ENCODE peak calls at places on chromosomes 7 and 10, in ten cellular contexts. G is NCI-H1436; B is GM13976; W is mesendoderm; J is chondrocyte; O is MCF 10A; D is activated naive CD4-positive, alpha-beta T cell treated with Interleukin-2 at 50 U/mL for 16 hours; N is amniotic epithelial cell; V is glutamatergic neuron; U is B cell. C is an unnamed sample.

GRCh38 chr10:52212062-52212461 is 102.0 kb upstream of the DKK1 start:
- DNase-seq in U (no peak), B (no peak), V (no peak), J (no peak), O (no peak), D (no peak), G (no peak), W (peak), N (peak), C (no peak)

GRCh38 chr7:123431075-123431614 is 103.2 kb downstream of the IQUB start:
- DNase-seq in B (no peak), O (no peak), N (no peak), J (no peak), D (no peak), W (peak), U (no peak), V (no peak), G (no peak), C (no peak)

GRCh38 chr7:86320886-86321285 is 322.8 kb upstream of the GRM3 start:
- DNase-seq in B (no peak), G (no peak), V (no peak), U (no peak), O (no peak), J (no peak), N (no peak), D (no peak), W (no peak), C (no peak)

GRCh38 chr10:75408512-75408881 is 6.9 kb upstream of the ZNF503 start:
- DNase-seq in N (no peak), U (no peak), D (no peak), W (no peak), O (no peak), J (no peak), G (no peak), B (no peak), V (peak), C (no peak)

GRCh38 chr10:88271736-88272135 is 311.4 kb downstream of the RNLS start:
- DNase-seq in U (no peak), W (no peak), O (peak), G (no peak), B (no peak), J (no peak), N (peak), D (peak), V (no peak), C (no peak)

GRCh38 chr7:148973256-148973655 is 55.0 kb downstream of the PDIA4 start:
- DNase-seq in V (no peak), J (peak), G (no peak), N (no peak), U (no peak), D (no peak), O (peak), B (no peak), W (no peak), C (no peak)

GRCh38 chr10:12432402-12433189 is 83.2 kb downstream of the CAMK1D start:
- DNase-seq in O (no peak), G (no peak), U (no peak), W (no peak), D (no peak), J (no peak), V (no peak), N (no peak), B (no peak), C (peak)

GRCh38 chr10:76026931-76027330 is 595.5 kb downstream of the LRMDA start:
- DNase-seq in W (peak), B (no peak), U (no peak), O (peak), N (no peak), G (no peak), D (no peak), V (no peak), J (no peak), C (no peak)

GRCh38 chr10:86663576-86664369 is 4.5 kb upstream of the LDB3 start:
- DNase-seq in G (no peak), U (no peak), J (peak), D (no peak), B (no peak), O (no peak), W (no peak), N (no peak), V (peak), C (no peak)

GRCh38 chr10:6748981-6749630 is 169.0 kb upstream of the PRKCQ start:
- DNase-seq in W (no peak), B (no peak), N (peak), V (no peak), J (no peak), D (no peak), O (peak), G (no peak), U (no peak), C (no peak)

GRCh38 chr10:4267084-4267774 is 482.2 kb upstream of the KLF6 start:
- DNase-seq in N (no peak), U (no peak), G (no peak), J (no peak), W (no peak), V (no peak), D (no peak), B (no peak), O (peak), C (no peak)

GRCh38 chr7:134831862-134832261 is 52.4 kb downstream of the CALD1 start:
- DNase-seq in G (no peak), O (no peak), B (no peak), J (no peak), W (no peak), V (no peak), N (peak), U (peak), D (no peak), C (no peak)

GRCh38 chr10:32239770-32240169 is 107.2 kb downstream of the EPC1 start:
- DNase-seq in W (no peak), D (no peak), J (no peak), U (no peak), N (peak), G (no peak), B (no peak), V (no peak), O (peak), C (no peak)

GRCh38 chr10:86261470-86261869 is 105.1 kb downstream of the GRID1 start:
- DNase-seq in D (no peak), U (no peak), V (no peak), W (no peak), G (no peak), B (no peak), J (peak), N (no peak), O (no peak), C (no peak)

GRCh38 chr7:100003711-100004661 is 11.4 kb upstream of the ZKSCAN1 start:
- DNase-seq in G (no peak), V (no peak), J (peak), O (no peak), N (no peak), B (no peak), W (no peak), D (no peak), U (no peak), C (no peak)

GRCh38 chr7:2417981-2418481 is 14.6 kb downstream of the CHST12 start:
- DNase-seq in V (no peak), G (no peak), D (peak), B (no peak), W (no peak), U (no peak), J (no peak), O (no peak), N (no peak), C (no peak)

GRCh38 chr10:88892223-88892967 is 12.3 kb downstream of the STAMBPL1 start:
- DNase-seq in N (peak), D (no peak), B (no peak), V (no peak), J (no peak), W (no peak), G (no peak), U (no peak), O (no peak), C (no peak)

GRCh38 chr10:78205457-78205856 is 171.8 kb downstream of the RPS24 start:
- DNase-seq in U (no peak), V (no peak), G (no peak), W (no peak), N (no peak), O (no peak), B (no peak), J (no peak), D (no peak), C (no peak)

GRCh38 chr7:149422065-149422913 is 38.6 kb downstream of the ZNF777 start:
- DNase-seq in B (peak), D (peak), U (peak), N (peak), W (peak), O (peak), G (peak), V (peak), J (no peak), C (peak)

GRCh38 chr10:47379901-47380300 is 4.2 kb downstream of the ZNF488 start:
- DNase-seq in J (no peak), G (no peak), W (no peak), V (no peak), D (no peak), U (no peak), O (no peak), B (peak), N (no peak), C (no peak)